ENCODE peak calls at places on chromosomes 11 and 22, in six cellular contexts. O is aorta, N is mesendoderm, Y is uterus, G is SK-N-SH, V is A673. Q is an unnamed sample.
A peak's percentile ranks its signal among the peaks of the same experiment; 100 is the strongest.

GRCh38 chr11:72735495-72736027 is 16.6 kb downstream of the ARAP1 start:
- DNase-seq in Y (peak; percentile 73), V (peak; percentile 70), O (no peak), G (peak; percentile 89), N (peak; percentile 98), Q (no peak)

GRCh38 chr11:95512682-95513081 is 276.9 kb downstream of the FAM76B start:
- DNase-seq in Y (peak; percentile 86), V (peak; percentile 24), O (no peak), N (no peak), G (no peak), Q (peak; percentile 80)

GRCh38 chr11:67405196-67405567 is 1.3 kb downstream of the TBC1D10C start:
- DNase-seq in O (no peak), V (no peak), Y (no peak), N (no peak), G (no peak), Q (no peak)

GRCh38 chr11:103035656-103036434 is 56.1 kb downstream of the DCUN1D5 start:
- DNase-seq in O (no peak), G (peak; percentile 43), N (peak; percentile 86), V (peak; percentile 95), Y (no peak), Q (no peak)

GRCh38 chr11:76642341-76642740 is 28.2 kb downstream of the LRRC32 start:
- DNase-seq in Y (no peak), V (no peak), G (no peak), N (peak; percentile 32), O (no peak), Q (no peak)

GRCh38 chr11:86291466-86292262 is 10.4 kb upstream of the HIKESHI start:
- DNase-seq in V (peak; percentile 80), G (peak; percentile 46), Y (peak; percentile 25), O (no peak), N (peak; percentile 68), Q (no peak)

GRCh38 chr11:133007020-133007584 is 525.2 kb downstream of the OPCML start:
- DNase-seq in G (peak; percentile 37), O (no peak), N (peak; percentile 67), Y (no peak), V (no peak), Q (no peak)

GRCh38 chr11:2206291-2206690 is 34.7 kb upstream of the TH start:
- DNase-seq in Y (peak; percentile 6), V (no peak), N (no peak), G (no peak), O (peak; percentile 54), Q (peak; percentile 47)

GRCh38 chr22:41976961-41977566 is 7.8 kb downstream of the SEPTIN3 start:
- DNase-seq in N (no peak), Y (no peak), V (no peak), O (no peak), G (peak; percentile 70), Q (no peak)

GRCh38 chr11:91005458-91005857 is 782.6 kb upstream of the CHORDC1 start:
- DNase-seq in G (no peak), V (no peak), Y (no peak), N (no peak), O (no peak), Q (no peak)

GRCh38 chr11:13329670-13330401 is 52.2 kb downstream of the BMAL1 start:
- DNase-seq in N (no peak), V (no peak), Y (no peak), G (peak; percentile 71), O (no peak), Q (no peak)

GRCh38 chr11:130737866-130738431 is 178.3 kb downstream of the SNX19 start:
- DNase-seq in G (peak; percentile 47), V (no peak), O (peak; percentile 79), Y (peak; percentile 34), N (no peak), Q (no peak)

GRCh38 chr11:72721689-72722049 is 30.5 kb downstream of the ARAP1 start:
- DNase-seq in O (no peak), Y (no peak), G (no peak), N (peak; percentile 48), V (peak; percentile 28), Q (no peak)

GRCh38 chr11:43830928-43831440 is 49.6 kb upstream of the ALKBH3 start:
- DNase-seq in O (no peak), Y (peak; percentile 46), N (peak; percentile 93), V (peak; percentile 90), G (no peak), Q (peak; percentile 23)

DNA sequence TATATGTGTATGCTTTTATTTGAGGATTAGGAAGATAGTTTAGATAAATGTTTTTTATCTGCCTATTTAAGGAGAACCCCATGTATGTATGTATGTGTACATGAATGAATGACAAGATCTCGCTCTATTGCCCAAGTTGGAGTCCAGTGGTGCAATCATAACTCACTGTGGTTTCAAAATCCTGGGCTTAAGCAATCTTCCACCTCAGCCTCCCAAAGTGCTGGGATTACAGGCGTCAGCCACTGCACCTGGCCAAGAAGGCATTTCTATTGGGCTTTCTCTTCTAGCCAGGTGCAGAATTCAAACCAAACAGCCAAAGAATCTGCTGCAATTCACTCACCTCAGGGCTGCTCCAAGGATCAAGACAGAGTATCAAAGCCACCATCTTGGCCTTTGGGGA is 25.5 kb upstream of the DGKZ start:
- DNase-seq in V (no peak), O (no peak), N (no peak), Y (no peak), G (no peak), Q (no peak)
- H3K27ac ChIP-seq in V (no peak overlapping the region), O (no peak overlapping the region), N (no peak overlapping the region), Y (no peak overlapping the region), G (no peak overlapping the region), Q (no peak overlapping the region)

DNA sequence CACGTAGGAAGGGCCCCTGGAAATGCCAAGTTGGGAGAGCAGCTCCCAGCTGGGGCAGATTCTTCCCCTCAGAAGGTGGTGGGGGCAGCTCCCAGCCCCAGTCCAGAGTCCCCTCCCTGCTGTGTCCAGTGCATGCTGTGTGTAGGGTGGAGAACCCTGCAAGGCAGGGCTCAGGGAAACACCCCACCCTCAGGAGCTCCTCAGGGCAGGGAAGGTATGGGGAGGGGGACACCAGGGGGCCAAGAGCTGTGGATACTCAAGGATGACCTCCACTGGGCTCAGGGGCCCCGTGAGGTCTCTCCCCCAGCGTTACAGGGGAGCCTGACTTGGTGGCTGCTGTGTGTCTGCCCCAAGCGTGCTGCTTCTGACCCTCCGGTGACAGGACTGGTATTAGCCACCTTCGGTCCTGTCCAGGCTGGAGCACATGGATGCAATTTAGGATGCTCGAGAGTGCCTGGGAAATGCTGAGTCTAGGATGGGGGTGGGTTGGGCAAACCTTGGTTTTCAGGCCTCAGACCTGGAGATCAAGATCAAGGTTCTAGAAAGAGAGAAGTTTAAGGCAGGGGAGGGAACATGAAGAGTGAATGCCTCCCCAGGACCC is 16.1 kb upstream of the CABP7 start:
- DNase-seq in V (no peak), N (no peak), G (peak; percentile 52), Y (no peak), O (no peak), Q (no peak)
- H3K4me3 ChIP-seq in V (no peak overlapping the region), N (no peak overlapping the region), G (no peak overlapping the region), Y (no peak overlapping the region), O (no peak overlapping the region), Q (no peak overlapping the region)

GRCh38 chr22:20744456-20744855 is 29.5 kb upstream of the SERPIND1 start:
- DNase-seq in Y (no peak), V (no peak), N (no peak), O (no peak), G (no peak), Q (no peak)
- H3K36me3 ChIP-seq in Y (no peaks in the 10 kb centered on the region), V (peaks cover 11% of the 10 kb centered on the region), N (no peaks in the 10 kb centered on the region), O (peaks cover 2% of the 10 kb centered on the region), G (peaks cover 47% of the 10 kb centered on the region), Q (peaks cover 68% of the 10 kb centered on the region)

GRCh38 chr22:44972363-44973083 is 37.3 kb downstream of the PHF21B start:
- DNase-seq in Y (no peak), G (no peak), N (no peak), O (no peak), V (no peak), Q (no peak)

GRCh38 chr22:44968736-44969135 is 41.1 kb downstream of the PHF21B start:
- DNase-seq in G (no peak), V (no peak), N (peak; percentile 36), O (no peak), Y (no peak), Q (no peak)

GRCh38 chr22:44971651-44972362 is 38.0 kb downstream of the PHF21B start:
- DNase-seq in Y (no peak), V (no peak), N (no peak), G (no peak), O (no peak), Q (no peak)

GRCh38 chr22:44969817-44970216 is 40.0 kb downstream of the PHF21B start:
- DNase-seq in Y (no peak), N (no peak), G (no peak), O (no peak), V (no peak), Q (no peak)

DNA sequence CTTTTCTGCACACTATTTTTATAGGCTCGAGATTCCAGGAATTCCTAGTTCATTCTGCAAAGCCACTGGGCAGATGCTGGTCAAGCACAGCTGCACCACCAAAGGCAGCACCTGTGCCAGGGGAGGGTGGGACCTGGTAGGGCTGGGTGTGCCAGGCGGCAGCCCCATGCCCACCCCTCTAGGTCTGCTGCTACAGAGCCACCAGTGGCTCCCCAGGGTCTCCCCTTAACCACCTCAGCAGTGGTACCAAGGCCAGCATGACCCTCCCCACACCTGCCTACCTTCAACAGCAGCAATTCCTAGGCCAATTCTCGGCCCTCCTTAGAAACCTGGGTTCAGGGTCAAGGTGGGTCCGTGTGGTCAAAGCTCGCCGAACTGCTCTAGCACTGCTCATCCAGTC is 39.5 kb downstream of the PHF21B start:
- DNase-seq in Y (no peak), O (no peak), V (no peak), G (no peak), N (no peak), Q (no peak)
- H3K27ac ChIP-seq in Y (no peak overlapping the region), O (no peak overlapping the region), V (no peak overlapping the region), G (no peak overlapping the region), N (no peak overlapping the region), Q (no peak overlapping the region)

GRCh38 chr22:50621491-50621880 is 6.5 kb downstream of the ARSA start:
- DNase-seq in Y (no peak), V (no peak), N (no peak), G (peak; percentile 13), O (no peak), Q (no peak)
- H3K4me3 ChIP-seq in Y (no peak overlapping the region), V (peak overlapping the region; percentile 39), N (no peak overlapping the region), G (peak overlapping the region; percentile 61), O (no peak overlapping the region), Q (no peak overlapping the region)

DNA sequence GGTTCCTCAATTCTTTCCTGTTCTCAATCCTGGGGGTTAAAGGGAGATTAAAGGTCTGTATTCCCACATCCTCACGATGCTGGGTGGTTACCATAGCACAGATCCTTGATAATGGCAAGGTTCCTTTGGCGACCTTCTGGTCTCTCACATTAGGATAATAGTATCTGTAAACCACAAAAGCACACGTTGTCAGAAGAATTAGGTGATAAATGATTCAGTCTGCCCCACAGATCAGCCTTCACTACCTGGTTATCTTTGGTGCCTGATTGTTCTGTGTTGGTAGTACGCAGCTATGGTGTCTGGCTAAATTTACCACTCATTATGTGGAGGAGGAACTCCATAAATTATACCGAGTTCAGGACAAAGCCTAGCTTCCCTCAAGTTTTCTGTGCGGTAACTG is 78.4 kb downstream of the C2CD3 start:
- DNase-seq in Y (no peak), V (no peak), G (no peak), N (peak; percentile 68), O (no peak), Q (no peak)
- H3K36me3 ChIP-seq in Y (no peaks in the 10 kb centered on the region), V (peaks cover 53% of the 10 kb centered on the region), G (peaks cover 89% of the 10 kb centered on the region), N (peaks cover 4% of the 10 kb centered on the region), O (peaks cover 11% of the 10 kb centered on the region), Q (peaks cover 67% of the 10 kb centered on the region)

GRCh38 chr11:118194835-118195627 is 18.6 kb upstream of the SCN2B start:
- DNase-seq in V (no peak), G (no peak), Y (peak; percentile 90), O (peak; percentile 84), N (peak; percentile 57), Q (peak; percentile 90)
- H3K27ac ChIP-seq in V (no peak overlapping the region), G (no peak overlapping the region), Y (peak overlapping the region; percentile 63), O (no peak overlapping the region), N (no peak overlapping the region), Q (no peak overlapping the region)

Q was measured in tibial artery.